ENCODE peak calls at places on chromosomes 11 and 22, in five cellular contexts. I is left cardiac atrium, G is stromal cell of bone marrow, A is suprapubic skin, O is M059J. E is an unnamed sample.

GRCh38 chr11:2518112-2518982 is 73.5 kb downstream of the KCNQ1 start:
- DNase-seq in I (peak), G (no peak), A (peak), O (no peak), E (peak)

GRCh38 chr22:23773247-23774113 is 831 bp downstream of the MMP11 start:
- DNase-seq in I (no peak), G (no peak), A (no peak), O (no peak), E (no peak)

GRCh38 chr11:123478352-123478986 is 48.4 kb downstream of the GRAMD1B start:
- DNase-seq in I (peak), G (peak), A (no peak), O (peak), E (no peak)

GRCh38 chr11:85042368-85042767 is 584.8 kb downstream of the DLG2 start:
- DNase-seq in I (no peak), G (no peak), A (no peak), O (no peak), E (no peak)

GRCh38 chr11:26830757-26831156 is 108.9 kb upstream of the SLC5A12 start:
- DNase-seq in I (no peak), G (peak), A (no peak), O (no peak), E (no peak)

GRCh38 chr11:41499429-41499828 is 40.0 kb upstream of the LRRC4C start:
- DNase-seq in I (no peak), G (no peak), A (no peak), O (no peak), E (no peak)

GRCh38 chr11:109121173-109121938 is 300.6 kb upstream of the C11orf87 start:
- DNase-seq in I (no peak), G (no peak), A (no peak), O (no peak), E (no peak)

GRCh38 chr22:49546811-49547585 is 280.7 kb downstream of the BRD1 start:
- DNase-seq in I (no peak), G (no peak), A (peak), O (no peak), E (peak)

GRCh38 chr11:68847395-68847794 is 5.7 kb upstream of the CPT1A start:
- DNase-seq in I (no peak), G (no peak), A (no peak), O (no peak), E (no peak)

GRCh38 chr11:45806072-45806933 is 1.4 kb downstream of the SLC35C1 start:
- DNase-seq in I (no peak), G (no peak), A (peak), O (no peak), E (no peak)

GRCh38 chr11:111206472-111206871 is 39.1 kb upstream of the POU2AF2 start:
- DNase-seq in I (no peak), G (no peak), A (no peak), O (peak), E (no peak)

GRCh38 chr11:63917685-63918523 is 940 bp upstream of the RCOR2 start:
- DNase-seq in I (peak), G (no peak), A (no peak), O (peak), E (no peak)

GRCh38 chr11:112085822-112086421 is 634 bp downstream of the TIMM8B start:
- DNase-seq in I (no peak), G (no peak), A (no peak), O (peak), E (no peak)